ENCODE peak calls at places on chromosome 6, in seven cellular contexts. Z is keratinocyte, E is heart left ventricle, H is GM23248, G is uterus, J is breast epithelium, V is left ventricle myocardium inferior. N is an unnamed sample.

GRCh38 chr6:110331816-110332215 is 26.3 kb downstream of the METTL24 start:
- DNase-seq in Z (no peak), E (peak; percentile 40), H (peak; percentile 63), G (peak; percentile 65), J (no peak), V (no peak), N (no peak)

GRCh38 chr6:32488085-32488484 is 42.0 kb downstream of the HLA-DRB5 start:
- DNase-seq in Z (no peak), E (no peak), H (no peak), G (no peak), J (no peak), V (no peak), N (no peak)

GRCh38 chr6:167576798-167577528 is 249.7 kb upstream of the AFDN start:
- DNase-seq in Z (no peak), E (no peak), H (no peak), G (no peak), J (no peak), V (no peak), N (no peak)

GRCh38 chr6:50185006-50185405 is 135.3 kb upstream of the DEFB112 start:
- DNase-seq in Z (no peak), E (no peak), H (no peak), G (no peak), J (no peak), V (no peak), N (no peak)

GRCh38 chr6:89146748-89147715 is 1.2 kb downstream of the PM20D2 start:
- DNase-seq in Z (no peak), E (no peak), H (peak; percentile 43), G (no peak), J (no peak), V (no peak), N (no peak)

GRCh38 chr6:112443666-112444065 is 96.5 kb downstream of the RFPL4B start:
- DNase-seq in Z (no peak), E (peak; percentile 61), H (peak; percentile 83), G (peak; percentile 38), J (peak; percentile 31), V (peak; percentile 76), N (peak; percentile 25)

GRCh38 chr6:82144007-82144851 is 103.3 kb downstream of the IBTK start:
- DNase-seq in Z (peak; percentile 66), E (peak; percentile 69), H (peak; percentile 99), G (peak; percentile 13), J (no peak), V (no peak), N (no peak)

GRCh38 chr6:136437246-136437645 is 113.0 kb downstream of the MAP7 start:
- DNase-seq in Z (no peak), E (no peak), H (no peak), G (no peak), J (no peak), V (no peak), N (no peak)

GRCh38 chr6:67285770-67286495 is 1349.1 kb upstream of the ADGRB3 start:
- DNase-seq in Z (no peak), E (no peak), H (no peak), G (no peak), J (no peak), V (no peak), N (no peak)

GRCh38 chr6:21752054-21752811 is 158.7 kb downstream of the SOX4 start:
- DNase-seq in Z (no peak), E (no peak), H (peak; percentile 29), G (no peak), J (no peak), V (no peak), N (no peak)

GRCh38 chr6:157859775-157860504 is 36.9 kb downstream of the SNX9 start:
- DNase-seq in Z (no peak), E (no peak), H (no peak), G (no peak), J (no peak), V (no peak), N (no peak)

DNA sequence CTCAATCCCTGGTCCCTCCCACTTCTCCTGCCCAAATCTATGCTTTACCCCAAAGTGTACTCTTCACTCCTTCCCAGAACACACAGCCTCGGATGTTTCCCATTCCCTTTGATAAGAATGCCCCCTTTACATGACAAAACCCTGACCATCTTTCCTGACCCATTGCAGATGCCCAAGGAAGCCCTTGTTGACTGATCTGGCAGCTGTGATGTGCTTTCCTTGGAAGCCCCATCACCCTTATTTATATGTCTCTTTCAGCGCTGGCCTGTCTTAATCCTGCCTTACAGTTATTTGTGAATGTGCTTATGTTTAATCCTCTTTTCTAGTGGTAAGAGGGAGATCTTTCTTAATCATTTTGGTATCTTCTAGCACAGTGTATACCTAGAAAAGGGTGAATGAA is 523.1 kb downstream of the CD83 start:
- DNase-seq in Z (no peak), E (no peak), H (no peak), G (no peak), J (no peak), V (no peak), N (no peak)
- H3K4me1 ChIP-seq in Z (peaks cover 6% of the 10 kb centered on the region), E (peaks cover 47% of the 10 kb centered on the region), H (peaks cover 11% of the 10 kb centered on the region), G (no peaks in the 10 kb centered on the region), J (peaks cover 5% of the 10 kb centered on the region), V (peaks cover 43% of the 10 kb centered on the region), N (peaks cover 14% of the 10 kb centered on the region)

GRCh38 chr6:117269649-117270120 is 4.3 kb downstream of the VGLL2 start:
- DNase-seq in Z (no peak), E (no peak), H (no peak), G (no peak), J (no peak), V (no peak), N (no peak)
- H3K4me3 ChIP-seq in Z (no peak overlapping the region), E (no peak overlapping the region), H (no peak overlapping the region), G (no peak overlapping the region), J (no peak overlapping the region), V (peak overlapping the region; percentile 58), N (peak overlapping the region; percentile 29)

DNA sequence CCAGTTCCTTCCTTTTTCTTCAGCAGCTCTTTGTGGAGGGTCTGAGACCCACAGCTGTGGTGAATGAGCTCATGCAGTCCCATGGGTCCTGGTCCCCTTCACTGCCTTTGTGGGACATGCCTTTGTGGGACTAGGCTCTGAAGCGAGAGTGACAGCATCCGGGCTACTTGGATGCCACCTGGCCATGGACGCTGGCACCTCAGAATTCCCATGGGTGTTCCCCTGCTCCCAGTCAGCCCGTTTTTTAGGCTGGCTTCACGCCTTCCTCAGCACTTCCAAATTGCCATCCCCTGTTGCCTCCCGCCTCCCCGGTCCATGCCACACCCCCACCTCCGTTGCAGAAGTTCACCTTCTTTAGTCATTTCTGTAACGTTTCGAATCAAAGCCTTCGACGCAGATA is 45.1 kb downstream of the RAMACL start:
- DNase-seq in Z (no peak), E (no peak), H (no peak), G (no peak), J (no peak), V (no peak), N (no peak)
- H3K27ac ChIP-seq in Z (no peak overlapping the region), E (peak overlapping the region; percentile 70), H (no peak overlapping the region), G (no peak overlapping the region), J (peak overlapping the region; percentile 55), V (peak overlapping the region; percentile 81), N (peak overlapping the region; percentile 70)

DNA sequence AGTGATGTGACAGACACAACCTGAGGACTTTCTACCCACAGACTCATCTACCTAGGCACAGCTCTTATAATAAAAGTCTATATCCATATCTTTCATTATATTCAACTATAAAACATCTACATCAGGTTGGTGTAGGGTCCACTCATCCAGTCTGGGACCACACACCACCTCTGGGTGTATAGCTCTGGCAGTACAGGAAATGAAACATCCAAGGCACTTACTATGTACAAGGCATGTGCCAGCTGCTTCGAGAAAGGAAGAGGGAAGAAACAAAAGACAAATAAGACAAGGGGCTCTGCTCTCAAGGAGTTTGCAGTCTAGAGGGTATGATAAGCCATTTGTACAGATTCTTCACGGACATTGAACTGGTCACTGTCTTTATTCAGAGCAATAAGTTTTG is 18.6 kb downstream of the KIF13A start:
- DNase-seq in Z (no peak), E (no peak), H (no peak), G (no peak), J (no peak), V (no peak), N (no peak)
- H3K4me1 ChIP-seq in Z (peaks cover 69% of the 10 kb centered on the region), E (peaks cover 94% of the 10 kb centered on the region), H (peaks cover 88% of the 10 kb centered on the region), G (peaks cover 6% of the 10 kb centered on the region), J (no peaks in the 10 kb centered on the region), V (peaks cover 97% of the 10 kb centered on the region), N (peaks cover 24% of the 10 kb centered on the region)

DNA sequence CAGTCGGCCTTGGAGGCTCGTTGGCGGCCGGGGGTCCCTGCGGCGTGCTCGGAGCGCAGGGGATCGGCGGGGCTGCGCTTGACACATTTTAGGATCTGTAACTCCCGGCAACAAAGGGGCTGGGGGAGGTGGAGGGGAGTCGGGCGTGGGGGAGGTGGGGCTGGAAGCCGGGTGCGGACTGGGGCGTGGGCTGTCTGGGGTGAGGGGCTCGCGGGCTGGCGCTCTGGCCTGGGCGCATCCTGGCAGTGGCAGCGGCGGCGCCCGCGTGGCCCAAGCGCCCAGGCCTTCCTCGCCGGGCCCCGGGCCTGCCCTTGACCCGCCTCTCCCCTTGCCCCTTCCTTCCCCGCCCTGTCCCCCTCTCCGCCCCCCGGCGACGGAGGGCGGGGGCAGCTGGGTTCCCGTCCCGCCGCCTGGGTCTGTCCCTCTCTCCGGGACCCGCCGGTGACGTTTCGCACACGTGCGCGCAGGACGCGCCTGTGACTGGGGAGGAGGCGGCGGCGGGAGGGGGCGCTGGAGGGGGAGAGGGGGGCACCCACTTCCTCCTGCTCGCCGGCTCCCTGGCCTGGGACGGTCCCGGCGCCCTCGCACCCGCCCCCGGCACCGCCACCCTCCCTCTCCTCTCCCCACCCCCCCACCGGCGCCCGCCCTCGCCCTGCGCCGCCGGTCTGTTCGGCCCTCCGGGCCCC is 1.5 kb downstream of the E2F3 start:
- DNase-seq in Z (no peak), E (peak; percentile 95), H (peak; percentile 87), G (peak; percentile 54), J (peak; percentile 76), V (peak; percentile 90), N (peak; percentile 84)
- H3K4me3 ChIP-seq in Z (peak overlapping the region; percentile 77), E (peak overlapping the region; percentile 64), H (peak overlapping the region; percentile 98), G (peak overlapping the region; percentile 49), J (peak overlapping the region; percentile 70), V (peak overlapping the region; percentile 86), N (peak overlapping the region; percentile 74)

GRCh38 chr6:105595829-105596228 is 192.9 kb upstream of the PREP start:
- DNase-seq in Z (no peak), E (no peak), H (peak; percentile 17), G (no peak), J (no peak), V (no peak), N (no peak)
- H3K27ac ChIP-seq in Z (peak overlapping the region; percentile 74), E (no peak overlapping the region), H (peak overlapping the region; percentile 61), G (no peak overlapping the region), J (no peak overlapping the region), V (no peak overlapping the region), N (no peak overlapping the region)

GRCh38 chr6:1312193-1312443 is 220 bp downstream of the FOXQ1 start:
- DNase-seq in Z (no peak), E (no peak), H (no peak), G (no peak), J (no peak), V (no peak), N (no peak)
- H3K4me1 ChIP-seq in Z (peaks cover 26% of the 10 kb centered on the region), E (peaks cover 37% of the 10 kb centered on the region), H (no peaks in the 10 kb centered on the region), G (peaks cover 17% of the 10 kb centered on the region), J (peaks cover 6% of the 10 kb centered on the region), V (peaks cover 37% of the 10 kb centered on the region), N (peaks cover 39% of the 10 kb centered on the region)

N was measured in stomach.